ENCODE peak calls at places on chromosomes 13 and 19, in seven cellular contexts. One of them, this sample, is unnamed.

GRCh38 chr19:43639507-43640423 is at the start of gene CADM4:
- DNase-seq in Peyer's patch: no peak
- DNase-seq in gastrocnemius medialis: no peak
- DNase-seq in HCT116: no peak
- DNase-seq in transverse colon: peak
- DNase-seq in H54: no peak
- DNase-seq in suprapubic skin: no peak
- DNase-seq in this sample: peak

GRCh38 chr13:112738606-112739005 is 48.8 kb downstream of the ATP11A start:
- DNase-seq in Peyer's patch: no peak
- DNase-seq in suprapubic skin: no peak
- DNase-seq in H54: no peak
- DNase-seq in HCT116: no peak
- DNase-seq in transverse colon: no peak
- DNase-seq in gastrocnemius medialis: no peak
- DNase-seq in this sample: no peak

GRCh38 chr13:101757446-101758039 is 305.1 kb downstream of the ITGBL1 start:
- DNase-seq in Peyer's patch: no peak
- DNase-seq in H54: peak
- DNase-seq in gastrocnemius medialis: no peak
- DNase-seq in transverse colon: no peak
- DNase-seq in HCT116: no peak
- DNase-seq in suprapubic skin: no peak
- DNase-seq in this sample: peak

GRCh38 chr13:29480893-29481525 is 114.5 kb downstream of the SLC7A1 start:
- DNase-seq in transverse colon: no peak
- DNase-seq in gastrocnemius medialis: no peak
- DNase-seq in Peyer's patch: no peak
- DNase-seq in H54: no peak
- DNase-seq in suprapubic skin: no peak
- DNase-seq in HCT116: no peak
- DNase-seq in this sample: no peak

GRCh38 chr19:19280561-19280960 is 7.5 kb upstream of the TM6SF2 start:
- DNase-seq in HCT116: no peak
- DNase-seq in H54: no peak
- DNase-seq in suprapubic skin: no peak
- DNase-seq in gastrocnemius medialis: peak
- DNase-seq in Peyer's patch: no peak
- DNase-seq in transverse colon: no peak
- DNase-seq in this sample: no peak

GRCh38 chr19:35797663-35798062 is 15.0 kb downstream of the PRODH2 start:
- DNase-seq in transverse colon: no peak
- DNase-seq in HCT116: no peak
- DNase-seq in Peyer's patch: no peak
- DNase-seq in gastrocnemius medialis: no peak
- DNase-seq in H54: no peak
- DNase-seq in suprapubic skin: peak
- DNase-seq in this sample: no peak

GRCh38 chr19:900302-901111 is 7.2 kb downstream of the RNU6-9 start:
- DNase-seq in HCT116: no peak
- DNase-seq in suprapubic skin: no peak
- DNase-seq in gastrocnemius medialis: no peak
- DNase-seq in H54: peak
- DNase-seq in Peyer's patch: no peak
- DNase-seq in transverse colon: no peak
- DNase-seq in this sample: peak

GRCh38 chr13:47092202-47092601 is 195.3 kb upstream of the HTR2A start:
- DNase-seq in HCT116: no peak
- DNase-seq in H54: no peak
- DNase-seq in transverse colon: no peak
- DNase-seq in suprapubic skin: no peak
- DNase-seq in gastrocnemius medialis: no peak
- DNase-seq in Peyer's patch: no peak
- DNase-seq in this sample: no peak

GRCh38 chr19:39684283-39684682 is 20.0 kb upstream of the LGALS14 start:
- DNase-seq in HCT116: no peak
- DNase-seq in H54: no peak
- DNase-seq in suprapubic skin: no peak
- DNase-seq in transverse colon: no peak
- DNase-seq in Peyer's patch: no peak
- DNase-seq in gastrocnemius medialis: no peak
- DNase-seq in this sample: no peak

GRCh38 chr13:64471916-64472315 is 2758.2 kb downstream of the PCDH9 start:
- DNase-seq in suprapubic skin: no peak
- DNase-seq in Peyer's patch: no peak
- DNase-seq in H54: no peak
- DNase-seq in gastrocnemius medialis: no peak
- DNase-seq in transverse colon: no peak
- DNase-seq in HCT116: peak
- DNase-seq in this sample: no peak

GRCh38 chr13:99916366-99917103 is 55.0 kb downstream of the ZIC5 start:
- DNase-seq in gastrocnemius medialis: no peak
- DNase-seq in H54: peak
- DNase-seq in suprapubic skin: no peak
- DNase-seq in Peyer's patch: no peak
- DNase-seq in transverse colon: no peak
- DNase-seq in HCT116: peak
- DNase-seq in this sample: peak

GRCh38 chr19:53540091-53540490 is 2.1 kb downstream of the ZNF331 start:
- DNase-seq in suprapubic skin: no peak
- DNase-seq in transverse colon: no peak
- DNase-seq in gastrocnemius medialis: no peak
- DNase-seq in H54: no peak
- DNase-seq in Peyer's patch: no peak
- DNase-seq in HCT116: no peak
- DNase-seq in this sample: no peak

GRCh38 chr19:53536223-53536543 is 1.8 kb upstream of the ZNF331 start:
- DNase-seq in Peyer's patch: no peak
- DNase-seq in suprapubic skin: no peak
- DNase-seq in HCT116: no peak
- DNase-seq in H54: no peak
- DNase-seq in transverse colon: no peak
- DNase-seq in gastrocnemius medialis: no peak
- DNase-seq in this sample: no peak

GRCh38 chr19:53538378-53539109 is 599 bp downstream of the ZNF331 start:
- DNase-seq in HCT116: no peak
- DNase-seq in H54: no peak
- DNase-seq in transverse colon: no peak
- DNase-seq in gastrocnemius medialis: no peak
- DNase-seq in suprapubic skin: no peak
- DNase-seq in Peyer's patch: no peak
- DNase-seq in this sample: no peak

GRCh38 chr19:53537126-53537522 is 821 bp upstream of the ZNF331 start:
- DNase-seq in H54: no peak
- DNase-seq in gastrocnemius medialis: no peak
- DNase-seq in HCT116: no peak
- DNase-seq in transverse colon: no peak
- DNase-seq in Peyer's patch: no peak
- DNase-seq in suprapubic skin: no peak
- DNase-seq in this sample: no peak

DNA sequence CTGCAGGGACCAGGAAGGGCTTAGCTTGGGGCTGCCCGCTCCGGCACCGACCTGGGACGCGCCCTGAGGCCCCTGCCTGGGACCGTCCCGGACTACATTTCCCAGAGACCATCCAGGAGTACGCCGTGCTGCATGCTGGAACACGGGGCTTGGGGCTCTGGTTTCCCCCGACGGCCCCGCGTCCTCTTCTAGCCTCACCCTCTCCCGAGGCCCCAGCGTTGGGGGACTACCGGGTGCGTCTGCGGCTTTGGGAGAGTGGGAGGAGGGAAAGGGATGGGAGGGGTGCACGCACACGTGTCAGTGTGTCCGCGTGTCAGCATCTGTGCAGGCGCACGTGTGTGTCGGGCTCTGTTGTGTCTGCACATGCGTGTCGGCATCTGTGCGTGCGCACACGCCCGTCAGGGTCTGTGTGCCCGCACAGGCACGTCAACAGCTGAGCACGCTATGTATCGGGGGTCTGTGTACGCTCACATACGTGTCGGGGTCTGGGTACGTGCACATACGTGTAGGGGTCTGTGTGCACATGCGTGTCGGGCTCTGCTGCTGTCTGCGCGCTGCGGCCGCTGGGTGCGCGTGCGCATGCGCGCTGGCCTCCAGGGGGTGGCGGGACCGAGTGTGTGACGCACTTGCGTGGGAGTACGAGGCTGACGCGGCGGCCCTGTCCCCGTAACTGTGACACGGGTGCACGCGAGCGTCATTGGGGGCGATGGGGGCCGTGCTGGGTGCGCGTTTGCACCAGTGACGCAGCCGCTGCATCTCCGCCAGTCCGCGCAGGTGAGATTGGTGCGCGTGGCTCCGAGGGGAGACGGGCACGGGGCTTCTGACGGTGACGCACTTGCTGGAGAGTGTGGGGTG is at the start of gene ZNF331:
- DNase-seq in HCT116: no peak
- DNase-seq in H54: no peak
- DNase-seq in suprapubic skin: peak
- DNase-seq in gastrocnemius medialis: peak
- DNase-seq in Peyer's patch: peak
- DNase-seq in transverse colon: peak
- DNase-seq in this sample: peak
- TF ChIP-seq POLR2A in HCT116: no peak
- TF ChIP-seq POLR2A in H54: peak
- TF ChIP-seq POLR2A in suprapubic skin: peak
- TF ChIP-seq POLR2A in gastrocnemius medialis: peak
- TF ChIP-seq POLR2A in Peyer's patch: peak
- TF ChIP-seq POLR2A in transverse colon: peak
- TF ChIP-seq POLR2A in this sample: peak

DNA sequence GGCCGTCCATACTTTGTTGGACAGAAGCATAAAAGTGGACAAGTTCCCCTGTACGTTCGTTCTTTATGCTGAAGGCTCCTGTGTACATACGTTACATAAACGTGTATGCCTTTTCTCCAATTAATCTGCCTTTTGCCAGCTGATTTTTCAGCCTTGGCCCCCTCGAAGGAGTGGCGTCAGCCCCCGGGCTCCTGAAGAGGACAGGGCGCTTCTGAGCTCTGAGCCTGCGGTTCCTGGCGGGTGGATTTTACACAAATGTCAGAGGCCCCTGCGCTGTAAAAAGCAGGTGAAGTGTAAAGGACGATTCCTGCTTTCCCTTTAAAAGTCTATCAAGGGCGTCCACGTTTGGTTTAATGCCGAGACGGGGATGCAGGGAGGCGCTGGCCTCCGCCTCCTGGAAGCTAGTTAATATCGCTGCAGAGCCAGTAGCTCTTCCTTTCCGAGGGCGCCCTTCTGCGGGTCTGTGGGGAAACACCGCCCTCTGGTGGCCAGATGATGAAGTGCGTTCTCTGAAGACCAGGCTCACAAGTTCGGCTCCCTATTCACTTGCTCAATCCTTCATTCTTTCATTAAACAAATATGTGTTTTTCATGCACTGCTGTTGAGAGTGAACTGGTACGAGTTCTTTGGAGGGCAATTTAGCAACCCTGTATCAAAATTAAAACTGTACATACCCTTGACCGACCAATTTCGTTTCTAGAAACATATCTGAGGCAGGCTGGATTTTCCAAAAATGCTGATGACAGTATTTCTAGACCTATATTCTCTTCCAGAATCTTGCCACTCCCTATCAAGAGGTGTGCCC is 62.0 kb downstream of the GPR12 start:
- DNase-seq in gastrocnemius medialis: peak
- DNase-seq in transverse colon: peak
- DNase-seq in H54: peak
- DNase-seq in suprapubic skin: peak
- DNase-seq in Peyer's patch: peak
- DNase-seq in HCT116: peak
- DNase-seq in this sample: peak
- TF ChIP-seq POLR2A in gastrocnemius medialis: no peak
- TF ChIP-seq POLR2A in transverse colon: no peak
- TF ChIP-seq POLR2A in H54: no peak
- TF ChIP-seq POLR2A in suprapubic skin: no peak
- TF ChIP-seq POLR2A in Peyer's patch: no peak
- TF ChIP-seq POLR2A in HCT116: no peak
- TF ChIP-seq POLR2A in this sample: no peak

GRCh38 chr19:13764101-13764807 is at the start of gene MRI1:
- DNase-seq in transverse colon: peak
- DNase-seq in H54: peak
- DNase-seq in HCT116: no peak
- DNase-seq in gastrocnemius medialis: peak
- DNase-seq in Peyer's patch: peak
- DNase-seq in suprapubic skin: peak
- DNase-seq in this sample: peak
- TF ChIP-seq POLR2A in transverse colon: peak
- TF ChIP-seq POLR2A in H54: peak
- TF ChIP-seq POLR2A in HCT116: no peak
- TF ChIP-seq POLR2A in gastrocnemius medialis: no peak
- TF ChIP-seq POLR2A in Peyer's patch: peak
- TF ChIP-seq POLR2A in suprapubic skin: no peak
- TF ChIP-seq POLR2A in this sample: no peak

DNA sequence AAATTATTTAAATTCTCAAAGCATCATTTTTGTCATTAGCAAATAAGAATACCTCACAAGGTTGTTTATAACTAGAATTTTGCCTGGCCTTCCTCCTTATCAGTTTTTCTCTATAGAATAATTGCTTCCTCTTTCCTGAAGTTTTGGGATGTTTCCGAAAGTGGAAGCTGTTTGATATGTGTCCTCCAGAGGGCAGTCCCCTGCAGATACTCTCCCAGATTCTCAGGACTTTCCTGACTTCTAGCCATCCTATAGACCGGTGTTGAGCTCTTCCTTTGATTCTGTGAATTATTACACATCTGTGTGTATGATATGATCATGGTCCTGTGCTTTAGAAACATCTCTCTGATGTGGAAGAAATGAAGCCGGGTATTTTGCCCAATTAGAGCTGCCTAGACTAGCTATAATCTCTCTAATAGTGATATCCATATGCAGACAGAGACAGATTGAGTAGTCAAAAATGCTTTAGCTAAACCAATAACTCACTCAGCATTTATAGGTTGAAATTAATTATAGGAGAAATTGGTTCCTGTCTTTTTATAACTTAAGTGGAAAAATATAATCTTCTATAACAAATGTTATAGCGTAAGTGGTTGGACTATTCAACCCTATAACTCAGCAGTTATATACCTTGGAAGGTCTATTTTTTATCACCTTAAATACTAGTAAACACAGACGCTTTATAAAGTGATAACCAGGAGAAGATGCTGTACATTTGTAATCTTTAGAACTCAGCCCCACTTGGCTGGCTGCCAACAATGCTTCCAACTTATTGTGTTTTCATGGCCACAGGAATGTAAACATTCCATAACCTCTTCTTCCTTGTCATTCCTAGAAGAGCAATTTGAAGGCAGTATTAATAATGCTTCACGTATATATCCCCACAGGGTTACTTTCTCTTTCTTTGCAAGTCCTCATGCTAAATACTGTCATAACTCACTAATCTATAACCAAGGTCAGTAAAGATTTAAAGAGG is 201.0 kb upstream of the RXFP2 start:
- DNase-seq in H54: peak
- DNase-seq in transverse colon: peak
- DNase-seq in suprapubic skin: no peak
- DNase-seq in HCT116: peak
- DNase-seq in Peyer's patch: no peak
- DNase-seq in gastrocnemius medialis: no peak
- DNase-seq in this sample: no peak
- TF ChIP-seq POLR2A in H54: no peak
- TF ChIP-seq POLR2A in transverse colon: no peak
- TF ChIP-seq POLR2A in suprapubic skin: no peak
- TF ChIP-seq POLR2A in HCT116: no peak
- TF ChIP-seq POLR2A in Peyer's patch: no peak
- TF ChIP-seq POLR2A in gastrocnemius medialis: no peak
- TF ChIP-seq POLR2A in this sample: no peak

GRCh38 chr13:79160818-79161217 is 245.2 kb downstream of the RBM26 start:
- DNase-seq in gastrocnemius medialis: no peak
- DNase-seq in H54: no peak
- DNase-seq in transverse colon: no peak
- DNase-seq in suprapubic skin: no peak
- DNase-seq in Peyer's patch: no peak
- DNase-seq in HCT116: no peak
- DNase-seq in this sample: no peak

GRCh38 chr13:79155883-79156282 is 250.2 kb downstream of the RBM26 start:
- DNase-seq in gastrocnemius medialis: no peak
- DNase-seq in suprapubic skin: no peak
- DNase-seq in HCT116: no peak
- DNase-seq in H54: no peak
- DNase-seq in Peyer's patch: no peak
- DNase-seq in transverse colon: no peak
- DNase-seq in this sample: no peak
- TF ChIP-seq POLR2A in gastrocnemius medialis: no peak
- TF ChIP-seq POLR2A in suprapubic skin: no peak
- TF ChIP-seq POLR2A in HCT116: no peak
- TF ChIP-seq POLR2A in H54: no peak
- TF ChIP-seq POLR2A in Peyer's patch: no peak
- TF ChIP-seq POLR2A in transverse colon: no peak
- TF ChIP-seq POLR2A in this sample: no peak

This sample was measured in erythroblast.